ENCODE peak calls at places on chromosome 17, in four cellular contexts. One of them, this sample, is unnamed.

GRCh38 chr17:58144801-58145200 is 3.4 kb upstream of the OR4D1 start:
- DNase-seq in AG04450: no peak
- DNase-seq in fibroblast of pulmonary artery: no peak
- DNase-seq in lower lobe of right lung: no peak
- DNase-seq in this sample: no peak

GRCh38 chr17:65987988-65988387 is 203.9 kb downstream of the CEP112 start:
- DNase-seq in fibroblast of pulmonary artery: peak; percentile 64
- DNase-seq in lower lobe of right lung: no peak
- DNase-seq in AG04450: peak; percentile 7
- DNase-seq in this sample: no peak

GRCh38 chr17:19010729-19011505 is 6.4 kb upstream of the FAM83G start:
- DNase-seq in fibroblast of pulmonary artery: no peak
- DNase-seq in AG04450: no peak
- DNase-seq in lower lobe of right lung: peak; percentile 32
- DNase-seq in this sample: no peak

GRCh38 chr17:76527430-76528111 is 9.9 kb downstream of the CYGB start:
- DNase-seq in lower lobe of right lung: peak; percentile 68
- DNase-seq in AG04450: no peak
- DNase-seq in fibroblast of pulmonary artery: peak; percentile 95
- DNase-seq in this sample: peak; percentile 64

GRCh38 chr17:13544755-13545154 is 57.0 kb downstream of the HS3ST3A1 start:
- DNase-seq in AG04450: no peak
- DNase-seq in fibroblast of pulmonary artery: peak; percentile 54
- DNase-seq in lower lobe of right lung: no peak
- DNase-seq in this sample: no peak

GRCh38 chr17:6756425-6757012 is 673 bp downstream of the XAF1 start:
- DNase-seq in AG04450: no peak
- DNase-seq in lower lobe of right lung: no peak
- DNase-seq in fibroblast of pulmonary artery: no peak
- DNase-seq in this sample: peak; percentile 18

GRCh38 chr17:1087381-1088241 is 90.7 kb downstream of the TIMM22 start:
- DNase-seq in AG04450: no peak
- DNase-seq in fibroblast of pulmonary artery: no peak
- DNase-seq in lower lobe of right lung: peak; percentile 83
- DNase-seq in this sample: no peak

GRCh38 chr17:79255471-79255870 is 180.8 kb downstream of the ENGASE start:
- DNase-seq in lower lobe of right lung: no peak
- DNase-seq in fibroblast of pulmonary artery: no peak
- DNase-seq in AG04450: no peak
- DNase-seq in this sample: no peak

GRCh38 chr17:57600092-57600491 is 145.0 kb downstream of the CCDC182 start:
- DNase-seq in lower lobe of right lung: no peak
- DNase-seq in AG04450: no peak
- DNase-seq in fibroblast of pulmonary artery: no peak
- DNase-seq in this sample: no peak

GRCh38 chr17:47875011-47875471 is 21.0 kb upstream of the SP2 start:
- DNase-seq in lower lobe of right lung: peak; percentile 19
- DNase-seq in fibroblast of pulmonary artery: no peak
- DNase-seq in AG04450: no peak
- DNase-seq in this sample: no peak

GRCh38 chr17:6471531-6472465 is 27.5 kb downstream of the PIMREG start:
- DNase-seq in fibroblast of pulmonary artery: peak; percentile 82
- DNase-seq in AG04450: peak; percentile 15
- DNase-seq in lower lobe of right lung: no peak
- DNase-seq in this sample: no peak

GRCh38 chr17:43418441-43419374 is 19.9 kb downstream of the ARL4D start:
- DNase-seq in lower lobe of right lung: no peak
- DNase-seq in fibroblast of pulmonary artery: peak; percentile 79
- DNase-seq in AG04450: peak; percentile 59
- DNase-seq in this sample: no peak

GRCh38 chr17:1054656-1055055 is 57.7 kb downstream of the TIMM22 start:
- DNase-seq in fibroblast of pulmonary artery: no peak
- DNase-seq in lower lobe of right lung: peak; percentile 23
- DNase-seq in AG04450: no peak
- DNase-seq in this sample: no peak

GRCh38 chr17:62456016-62456415 is 22.6 kb upstream of the TLK2 start:
- DNase-seq in lower lobe of right lung: no peak
- DNase-seq in AG04450: no peak
- DNase-seq in fibroblast of pulmonary artery: no peak
- DNase-seq in this sample: no peak

GRCh38 chr17:16351831-16352230 is 1.4 kb downstream of the CENPV start:
- DNase-seq in fibroblast of pulmonary artery: peak; percentile 53
- DNase-seq in AG04450: no peak
- DNase-seq in lower lobe of right lung: no peak
- DNase-seq in this sample: no peak

GRCh38 chr17:75869282-75870141 is 8.9 kb downstream of the TRIM47 start:
- DNase-seq in lower lobe of right lung: no peak
- DNase-seq in fibroblast of pulmonary artery: peak; percentile 79
- DNase-seq in AG04450: no peak
- DNase-seq in this sample: no peak

GRCh38 chr17:60610481-60610880 is 10.5 kb downstream of the PPM1D start:
- DNase-seq in lower lobe of right lung: no peak
- DNase-seq in AG04450: no peak
- DNase-seq in fibroblast of pulmonary artery: peak; percentile 65
- DNase-seq in this sample: no peak

GRCh38 chr17:2875608-2876007 is 79.4 kb downstream of the RAP1GAP2 start:
- DNase-seq in lower lobe of right lung: no peak
- DNase-seq in AG04450: no peak
- DNase-seq in fibroblast of pulmonary artery: no peak
- DNase-seq in this sample: no peak

GRCh38 chr17:75404223-75404738 is 1.2 kb downstream of the GRB2 start:
- DNase-seq in fibroblast of pulmonary artery: peak; percentile 88
- DNase-seq in lower lobe of right lung: peak; percentile 57
- DNase-seq in AG04450: no peak
- DNase-seq in this sample: peak; percentile 48

GRCh38 chr17:51078009-51078592 is 42.6 kb downstream of the SPAG9 start:
- DNase-seq in fibroblast of pulmonary artery: no peak
- DNase-seq in lower lobe of right lung: peak; percentile 58
- DNase-seq in AG04450: no peak
- DNase-seq in this sample: no peak

GRCh38 chr17:19327039-19327776 is 35.3 kb downstream of the B9D1 start:
- DNase-seq in AG04450: peak; percentile 51
- DNase-seq in fibroblast of pulmonary artery: peak; percentile 85
- DNase-seq in lower lobe of right lung: no peak
- DNase-seq in this sample: no peak

GRCh38 chr17:39553326-39553945 is 54.3 kb downstream of the NEUROD2 start:
- DNase-seq in lower lobe of right lung: no peak
- DNase-seq in fibroblast of pulmonary artery: peak; percentile 62
- DNase-seq in AG04450: no peak
- DNase-seq in this sample: no peak

GRCh38 chr17:82848022-82848592 is 8.3 kb upstream of the ZNF750 start:
- DNase-seq in AG04450: peak; percentile 47
- DNase-seq in lower lobe of right lung: peak; percentile 85
- DNase-seq in fibroblast of pulmonary artery: peak; percentile 13
- DNase-seq in this sample: no peak

GRCh38 chr17:19760781-19761180 is 12.7 kb upstream of the ALDH3A1 start:
- DNase-seq in lower lobe of right lung: no peak
- DNase-seq in fibroblast of pulmonary artery: no peak
- DNase-seq in AG04450: no peak
- DNase-seq in this sample: no peak

GRCh38 chr17:18213666-18214270 is 11.7 kb upstream of the LLGL1 start:
- DNase-seq in lower lobe of right lung: no peak
- DNase-seq in fibroblast of pulmonary artery: no peak
- DNase-seq in AG04450: no peak
- DNase-seq in this sample: no peak

GRCh38 chr17:50396261-50397110 is 837 bp downstream of the LRRC59 start:
- DNase-seq in AG04450: no peak
- DNase-seq in fibroblast of pulmonary artery: peak; percentile 75
- DNase-seq in lower lobe of right lung: peak; percentile 70
- DNase-seq in this sample: no peak

GRCh38 chr17:62882284-62882683 is 74.2 kb upstream of the MARCHF10 start:
- DNase-seq in AG04450: no peak
- DNase-seq in lower lobe of right lung: no peak
- DNase-seq in fibroblast of pulmonary artery: no peak
- DNase-seq in this sample: no peak

GRCh38 chr17:71802663-71803062 is 318.2 kb upstream of the SOX9 start:
- DNase-seq in AG04450: no peak
- DNase-seq in lower lobe of right lung: no peak
- DNase-seq in fibroblast of pulmonary artery: no peak
- DNase-seq in this sample: no peak

GRCh38 chr17:40090234-40091111 is 9.9 kb downstream of the NR1D1 start:
- DNase-seq in fibroblast of pulmonary artery: no peak
- DNase-seq in AG04450: no peak
- DNase-seq in lower lobe of right lung: no peak
- DNase-seq in this sample: no peak

GRCh38 chr17:2965621-2966275 is 97.7 kb downstream of the OR1D5 start:
- DNase-seq in AG04450: no peak
- DNase-seq in fibroblast of pulmonary artery: peak; percentile 53
- DNase-seq in lower lobe of right lung: peak; percentile 59
- DNase-seq in this sample: no peak

GRCh38 chr17:51510940-51511339 is 250.6 kb downstream of the UTP18 start:
- DNase-seq in AG04450: no peak
- DNase-seq in lower lobe of right lung: no peak
- DNase-seq in fibroblast of pulmonary artery: no peak
- DNase-seq in this sample: no peak

GRCh38 chr17:49851387-49852291 is 3.8 kb upstream of the TAC4 start:
- DNase-seq in lower lobe of right lung: peak; percentile 85
- DNase-seq in AG04450: peak; percentile 15
- DNase-seq in fibroblast of pulmonary artery: peak; percentile 75
- DNase-seq in this sample: peak; percentile 77

GRCh38 chr17:10932938-10933337 is 95.1 kb upstream of the PIRT start:
- DNase-seq in lower lobe of right lung: no peak
- DNase-seq in AG04450: no peak
- DNase-seq in fibroblast of pulmonary artery: no peak
- DNase-seq in this sample: no peak

GRCh38 chr17:83187782-83188311 is 108.4 kb downstream of the METRNL start:
- DNase-seq in lower lobe of right lung: no peak
- DNase-seq in fibroblast of pulmonary artery: no peak
- DNase-seq in AG04450: no peak
- DNase-seq in this sample: no peak

GRCh38 chr17:6569391-6570302 is 13.3 kb upstream of the PITPNM3 start:
- DNase-seq in fibroblast of pulmonary artery: no peak
- DNase-seq in AG04450: no peak
- DNase-seq in lower lobe of right lung: no peak
- DNase-seq in this sample: peak; percentile 21

GRCh38 chr17:9402590-9403199 is 172.9 kb downstream of the STX8 start:
- DNase-seq in fibroblast of pulmonary artery: peak; percentile 55
- DNase-seq in AG04450: no peak
- DNase-seq in lower lobe of right lung: no peak
- DNase-seq in this sample: peak; percentile 47

GRCh38 chr17:45388604-45389325 is 43.9 kb downstream of the ARHGAP27 start:
- DNase-seq in AG04450: no peak
- DNase-seq in lower lobe of right lung: no peak
- DNase-seq in fibroblast of pulmonary artery: no peak
- DNase-seq in this sample: no peak

GRCh38 chr17:67689534-67690177 is 28.1 kb upstream of the NOL11 start:
- DNase-seq in lower lobe of right lung: no peak
- DNase-seq in fibroblast of pulmonary artery: peak; percentile 83
- DNase-seq in AG04450: peak; percentile 21
- DNase-seq in this sample: peak; percentile 82

GRCh38 chr17:8220783-8221662 is 10.6 kb upstream of the AURKB start:
- DNase-seq in fibroblast of pulmonary artery: peak; percentile 92
- DNase-seq in lower lobe of right lung: peak; percentile 85
- DNase-seq in AG04450: peak; percentile 78
- DNase-seq in this sample: peak; percentile 77

GRCh38 chr17:58092101-58092796 is 9.0 kb downstream of the DYNLL2 start:
- DNase-seq in fibroblast of pulmonary artery: no peak
- DNase-seq in AG04450: no peak
- DNase-seq in lower lobe of right lung: no peak
- DNase-seq in this sample: no peak

DNA sequence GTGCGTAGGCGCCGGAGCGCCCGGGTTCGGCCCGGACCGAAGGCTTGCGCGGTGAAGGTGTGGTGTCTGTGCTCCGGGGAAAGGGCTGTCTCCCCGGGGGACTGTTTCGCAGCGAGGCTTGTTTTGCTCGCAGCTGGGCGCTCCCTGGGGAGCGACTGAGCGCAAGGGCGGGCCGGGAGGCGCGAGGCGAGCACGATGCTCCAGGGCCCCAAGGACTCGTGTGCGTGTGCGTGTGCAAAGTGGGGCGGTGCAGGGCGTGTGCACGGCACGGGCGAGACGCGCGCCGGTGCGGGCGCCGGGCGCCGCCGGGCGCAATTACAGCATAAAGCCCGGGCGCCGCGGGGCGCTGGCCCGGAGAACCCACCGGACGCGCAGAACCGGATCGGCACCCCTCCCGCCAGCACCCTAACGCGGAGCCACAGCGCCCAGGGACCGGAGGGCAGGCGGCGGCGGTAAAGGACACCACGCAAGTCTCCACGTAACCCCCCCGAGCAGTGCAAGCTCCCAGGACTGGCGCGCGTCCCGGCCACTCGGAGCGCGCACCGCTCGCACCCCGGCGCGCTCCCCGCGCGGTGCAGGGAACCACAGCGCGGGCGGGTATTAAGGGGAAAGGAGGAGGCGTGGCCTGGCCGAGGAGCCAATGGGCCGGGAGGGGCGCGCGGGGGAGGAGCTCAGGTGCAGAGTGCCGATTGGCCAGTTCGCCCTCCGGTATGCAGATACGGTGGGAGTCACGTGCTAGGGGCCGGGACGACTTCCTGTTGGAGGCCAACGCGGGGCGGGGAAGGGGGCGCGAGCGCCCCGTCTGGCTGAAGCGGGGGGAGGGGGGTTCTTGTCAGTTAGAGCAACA is at the start of gene TNRC6C:
- DNase-seq in lower lobe of right lung: peak; percentile 100
- DNase-seq in AG04450: peak; percentile 97
- DNase-seq in fibroblast of pulmonary artery: peak; percentile 99
- DNase-seq in this sample: peak; percentile 97
- TF ChIP-seq CTCF in lower lobe of right lung: peak; percentile 14
- TF ChIP-seq CTCF in AG04450: no peak
- TF ChIP-seq CTCF in fibroblast of pulmonary artery: peak; percentile 2
- TF ChIP-seq CTCF in this sample: no peak

GRCh38 chr17:80948961-80949450 is 42.6 kb upstream of the CHMP6 start:
- DNase-seq in lower lobe of right lung: peak; percentile 45
- DNase-seq in AG04450: no peak
- DNase-seq in fibroblast of pulmonary artery: no peak
- DNase-seq in this sample: no peak
- TF ChIP-seq CTCF in lower lobe of right lung: no peak
- TF ChIP-seq CTCF in AG04450: no peak
- TF ChIP-seq CTCF in fibroblast of pulmonary artery: no peak
- TF ChIP-seq CTCF in this sample: no peak

GRCh38 chr17:74085434-74085833 is 118.0 kb upstream of the RPL38 start:
- DNase-seq in AG04450: no peak
- DNase-seq in lower lobe of right lung: no peak
- DNase-seq in fibroblast of pulmonary artery: no peak
- DNase-seq in this sample: no peak
- TF ChIP-seq CTCF in AG04450: no peak
- TF ChIP-seq CTCF in lower lobe of right lung: no peak
- TF ChIP-seq CTCF in fibroblast of pulmonary artery: peak; percentile 12
- TF ChIP-seq CTCF in this sample: no peak

DNA sequence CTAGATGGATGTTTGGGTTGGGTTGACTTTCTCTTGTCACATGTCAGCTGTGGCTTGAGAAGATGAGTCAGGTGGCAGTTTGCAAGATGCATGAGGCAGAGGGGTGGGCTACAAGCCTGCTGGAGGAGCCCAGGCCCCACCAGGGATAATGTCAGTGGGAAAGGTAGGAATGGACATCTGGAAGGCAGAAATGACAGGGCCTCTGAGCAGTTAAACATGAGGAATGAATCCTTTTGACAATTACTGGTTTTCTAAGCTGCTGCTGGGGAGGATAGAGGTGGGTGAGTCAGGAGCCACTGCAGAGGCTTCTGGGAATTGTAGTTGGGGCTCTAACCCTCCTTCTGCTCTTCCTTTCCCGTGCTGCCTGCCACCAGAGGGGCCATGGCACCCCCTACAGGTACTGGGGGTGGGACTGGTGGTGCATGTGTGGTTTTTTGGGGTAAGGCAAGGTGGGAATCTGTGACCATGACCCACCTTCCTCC is 15.7 kb downstream of the SLC52A1 start:
- DNase-seq in fibroblast of pulmonary artery: no peak
- DNase-seq in lower lobe of right lung: no peak
- DNase-seq in AG04450: no peak
- DNase-seq in this sample: peak; percentile 66
- TF ChIP-seq CTCF in fibroblast of pulmonary artery: no peak
- TF ChIP-seq CTCF in lower lobe of right lung: peak; percentile 6
- TF ChIP-seq CTCF in AG04450: peak; percentile 14
- TF ChIP-seq CTCF in this sample: peak; percentile 19